ENCODE peak calls at places on chromosomes 6 and 20, in seven cellular contexts. K is cardiac muscle cell, G is ascending aorta, S is stomach, C is uterus, P is mammary epithelial cell, F is NT2/D1. R is an unnamed sample.

GRCh38 chr6:51265426-51265825 is 446.8 kb downstream of the TFAP2B start:
- DNase-seq in K (no peak), G (no peak), S (no peak), C (no peak), P (no peak), F (no peak), R (no peak)

GRCh38 chr20:47535994-47536393 is 34.3 kb downstream of the NCOA3 start:
- DNase-seq in K (no peak), G (no peak), S (no peak), C (no peak), P (no peak), F (no peak), R (no peak)

GRCh38 chr20:44963325-44964215 is 2.7 kb upstream of the STK4 start:
- DNase-seq in K (no peak), G (no peak), S (no peak), C (no peak), P (no peak), F (no peak), R (no peak)

GRCh38 chr6:158060447-158061360 is 79.0 kb downstream of the SYNJ2 start:
- DNase-seq in K (peak; percentile 96), G (peak; percentile 78), S (peak; percentile 72), C (peak; percentile 77), P (peak; percentile 82), F (no peak), R (no peak)

GRCh38 chr20:409697-410559 is 1.8 kb downstream of the RBCK1 start:
- DNase-seq in K (no peak), G (no peak), S (no peak), C (no peak), P (no peak), F (no peak), R (no peak)

GRCh38 chr6:157002795-157003194 is 225.6 kb downstream of the ARID1B start:
- DNase-seq in K (no peak), G (no peak), S (no peak), C (no peak), P (no peak), F (no peak), R (no peak)

GRCh38 chr20:61588356-61589054 is 336.4 kb downstream of the CDH4 start:
- DNase-seq in K (peak; percentile 24), G (no peak), S (no peak), C (no peak), P (no peak), F (no peak), R (no peak)

GRCh38 chr6:26383624-26384417 is 913 bp downstream of the BTN2A2 start:
- DNase-seq in K (peak; percentile 41), G (no peak), S (peak; percentile 34), C (no peak), P (peak; percentile 43), F (no peak), R (no peak)

GRCh38 chr6:87907521-87907920 is 140.1 kb upstream of the SPACA1 start:
- DNase-seq in K (peak; percentile 83), G (no peak), S (no peak), C (no peak), P (peak; percentile 78), F (no peak), R (no peak)

GRCh38 chr20:45289942-45290676 is 16.5 kb upstream of the RBPJL start:
- DNase-seq in K (no peak), G (no peak), S (no peak), C (no peak), P (no peak), F (no peak), R (no peak)

GRCh38 chr20:2902818-2903217 is 29.5 kb downstream of the PTPRA start:
- DNase-seq in K (no peak), G (no peak), S (no peak), C (no peak), P (no peak), F (no peak), R (no peak)

GRCh38 chr6:113744886-113745285 is 112.3 kb upstream of the MARCKS start:
- DNase-seq in K (no peak), G (no peak), S (no peak), C (no peak), P (no peak), F (no peak), R (no peak)

GRCh38 chr6:147621280-147621679 is 112.8 kb downstream of the SAMD5 start:
- DNase-seq in K (peak; percentile 42), G (no peak), S (no peak), C (peak; percentile 91), P (no peak), F (no peak), R (no peak)

GRCh38 chr20:1945134-1945618 is 48.7 kb downstream of the PDYN start:
- DNase-seq in K (peak; percentile 95), G (no peak), S (peak; percentile 35), C (peak; percentile 54), P (no peak), F (no peak), R (no peak)

GRCh38 chr6:84772428-84773132 is 8.2 kb upstream of the TBX18 start:
- DNase-seq in K (peak; percentile 58), G (no peak), S (no peak), C (no peak), P (no peak), F (no peak), R (no peak)

GRCh38 chr6:12546659-12546987 is 169.9 kb upstream of the PHACTR1 start:
- DNase-seq in K (peak; percentile 37), G (no peak), S (no peak), C (no peak), P (no peak), F (no peak), R (no peak)

GRCh38 chr6:106547961-106548453 is 81.3 kb downstream of the RTN4IP1 start:
- DNase-seq in K (peak; percentile 80), G (no peak), S (no peak), C (peak; percentile 26), P (peak; percentile 94), F (peak; percentile 9), R (no peak)

GRCh38 chr6:149185799-149186357 is 131.6 kb upstream of the TAB2 start:
- DNase-seq in K (no peak), G (no peak), S (no peak), C (no peak), P (no peak), F (no peak), R (no peak)

GRCh38 chr6:40326689-40327404 is 260.3 kb downstream of the LRFN2 start:
- DNase-seq in K (no peak), G (no peak), S (no peak), C (no peak), P (no peak), F (no peak), R (no peak)

DNA sequence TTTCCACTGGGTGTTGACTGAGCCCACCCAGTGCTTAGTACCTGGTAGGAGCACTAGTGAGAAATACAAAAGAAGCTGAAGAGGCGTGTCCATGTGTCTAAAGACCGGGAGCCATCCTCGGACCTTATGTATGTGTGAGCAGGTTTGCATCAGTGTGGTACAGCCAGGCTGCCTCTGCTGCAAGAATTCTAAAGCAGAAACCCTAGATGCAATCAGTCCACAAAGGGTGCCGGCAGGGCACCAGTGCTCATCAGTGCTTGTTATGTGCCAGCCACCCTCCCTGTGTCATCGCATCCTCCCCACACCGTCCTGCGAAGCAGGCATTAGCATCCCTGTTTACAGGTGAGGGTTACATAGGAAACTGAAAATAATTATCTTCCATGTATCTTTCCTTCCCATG is 98.7 kb downstream of the TCP11 start:
- DNase-seq in K (no peak), G (no peak), S (no peak), C (no peak), P (no peak), F (no peak), R (no peak)
- H3K4me1 ChIP-seq in K (peaks cover 24% of the 10 kb centered on the region), G (peaks cover 23% of the 10 kb centered on the region), S (peaks cover 87% of the 10 kb centered on the region), C (no peaks in the 10 kb centered on the region), P (peaks cover 36% of the 10 kb centered on the region), F (peaks cover 16% of the 10 kb centered on the region), R (peaks cover 38% of the 10 kb centered on the region)

GRCh38 chr6:18216411-18216810 is 47.9 kb downstream of the DEK start:
- DNase-seq in K (peak; percentile 26), G (no peak), S (no peak), C (no peak), P (peak; percentile 70), F (no peak), R (no peak)
- H3K36me3 ChIP-seq in K (no peaks in the 10 kb centered on the region), G (peaks cover 5% of the 10 kb centered on the region), S (peaks cover 82% of the 10 kb centered on the region), C (no peaks in the 10 kb centered on the region), P (peaks cover 7% of the 10 kb centered on the region), F (peaks cover 14% of the 10 kb centered on the region), R (peaks cover 8% of the 10 kb centered on the region)

GRCh38 chr20:17706632-17707031 is 6.9 kb downstream of the BANF2 start:
- DNase-seq in K (no peak), G (no peak), S (no peak), C (no peak), P (no peak), F (no peak), R (no peak)
- H3K4me1 ChIP-seq in K (peaks cover 18% of the 10 kb centered on the region), G (no peaks in the 10 kb centered on the region), S (peaks cover 20% of the 10 kb centered on the region), C (no peaks in the 10 kb centered on the region), P (no peaks in the 10 kb centered on the region), F (peaks cover 10% of the 10 kb centered on the region), R (no peaks in the 10 kb centered on the region)

GRCh38 chr6:75693534-75693933 is 55.5 kb upstream of the MYO6 start:
- DNase-seq in K (peak; percentile 73), G (no peak), S (no peak), C (no peak), P (no peak), F (no peak), R (no peak)

GRCh38 chr6:75691012-75691411 is 58.0 kb upstream of the MYO6 start:
- DNase-seq in K (peak; percentile 42), G (no peak), S (no peak), C (no peak), P (peak; percentile 12), F (no peak), R (no peak)

GRCh38 chr6:75694406-75694805 is 54.6 kb upstream of the MYO6 start:
- DNase-seq in K (no peak), G (no peak), S (no peak), C (no peak), P (no peak), F (no peak), R (no peak)

GRCh38 chr6:75689576-75689975 is 59.5 kb upstream of the MYO6 start:
- DNase-seq in K (no peak), G (no peak), S (no peak), C (no peak), P (no peak), F (no peak), R (no peak)
- H3K36me3 ChIP-seq in K (peaks cover 8% of the 10 kb centered on the region), G (peaks cover 10% of the 10 kb centered on the region), S (peaks cover 77% of the 10 kb centered on the region), C (no peaks in the 10 kb centered on the region), P (peaks cover 5% of the 10 kb centered on the region), F (peaks cover 15% of the 10 kb centered on the region), R (peaks cover 19% of the 10 kb centered on the region)

GRCh38 chr6:37313698-37314097 is 40.1 kb upstream of the RNF8 start:
- DNase-seq in K (no peak), G (no peak), S (no peak), C (no peak), P (no peak), F (no peak), R (no peak)
- H3K4me1 ChIP-seq in K (no peaks in the 10 kb centered on the region), G (peaks cover 2% of the 10 kb centered on the region), S (peaks cover 6% of the 10 kb centered on the region), C (no peaks in the 10 kb centered on the region), P (no peaks in the 10 kb centered on the region), F (no peaks in the 10 kb centered on the region), R (peaks cover 3% of the 10 kb centered on the region)

R was measured in HAP-1.